ENCODE peak calls at places on chromosomes 5 and 9, in four cellular contexts. W is HepG2, F is H1, L is K562. C is an unnamed sample.

GRCh38 chr5:14257995-14258403 is 114.9 kb downstream of the TRIO start:
- DNase-seq in W (no peak), F (no peak), L (no peak), C (peak)

GRCh38 chr5:2902186-2902585 is 150.7 kb upstream of the IRX2 start:
- DNase-seq in W (no peak), F (no peak), L (no peak), C (no peak)

GRCh38 chr5:68780299-68780960 is 313.4 kb upstream of the SLC30A5 start:
- DNase-seq in W (no peak), F (no peak), L (no peak), C (no peak)

GRCh38 chr9:127117801-127118200 is 4.6 kb downstream of the ANGPTL2 start:
- DNase-seq in W (no peak), F (no peak), L (no peak), C (no peak)

GRCh38 chr5:42813533-42813932 is 1.8 kb upstream of the SELENOP start:
- DNase-seq in W (peak), F (peak), L (no peak), C (no peak)

GRCh38 chr5:13664377-13664776 is 280.1 kb downstream of the DNAH5 start:
- DNase-seq in W (no peak), F (no peak), L (no peak), C (no peak)

GRCh38 chr9:75190762-75191161 is 102.4 kb downstream of the OSTF1 start:
- DNase-seq in W (no peak), F (no peak), L (no peak), C (no peak)

GRCh38 chr5:105752801-105753200 is 1917.9 kb downstream of the EFNA5 start:
- DNase-seq in W (no peak), F (no peak), L (no peak), C (no peak)

GRCh38 chr9:124267271-124267807 is 9.6 kb downstream of the NEK6 start:
- DNase-seq in W (no peak), F (no peak), L (no peak), C (no peak)

GRCh38 chr5:1465966-1466471 is 20.8 kb upstream of the SLC6A3 start:
- DNase-seq in W (no peak), F (no peak), L (no peak), C (no peak)

GRCh38 chr5:159833088-159833487 is 83.2 kb upstream of the ADRA1B start:
- DNase-seq in W (no peak), F (no peak), L (no peak), C (no peak)

GRCh38 chr5:3598725-3599282 is 3.2 kb downstream of the IRX1 start:
- DNase-seq in W (no peak), F (no peak), L (no peak), C (no peak)

GRCh38 chr5:172188893-172189692 is 1.1 kb upstream of the STK10 start:
- DNase-seq in W (no peak), F (no peak), L (no peak), C (no peak)

GRCh38 chr9:108534741-108535140 is 321.0 kb downstream of the ACTL7B start:
- DNase-seq in W (no peak), F (no peak), L (no peak), C (no peak)

GRCh38 chr5:143741418-143741817 is 70.5 kb upstream of the HMHB1 start:
- DNase-seq in W (no peak), F (no peak), L (no peak), C (no peak)

GRCh38 chr5:96338089-96338488 is 95.0 kb downstream of the PCSK1 start:
- DNase-seq in W (no peak), F (no peak), L (no peak), C (no peak)

DNA sequence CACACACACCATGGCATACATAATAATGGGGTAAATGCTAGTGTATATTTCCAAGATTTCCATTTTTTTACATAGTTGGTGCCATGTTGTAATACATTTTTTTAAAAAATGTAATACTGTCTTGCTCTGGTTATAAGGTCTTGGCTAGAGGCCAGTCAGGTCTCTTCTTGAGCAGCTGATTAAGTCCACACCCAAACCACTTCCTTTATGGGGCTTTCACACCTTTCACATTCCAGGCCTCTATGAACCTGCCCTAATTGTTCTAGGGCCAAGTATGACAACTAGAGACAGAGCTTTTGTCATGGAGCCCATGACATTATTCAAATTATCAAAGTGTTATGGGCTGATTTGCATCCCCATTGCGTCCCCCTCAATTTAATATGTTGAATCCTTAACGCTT is 495.6 kb upstream of the CTNND2 start:
- DNase-seq in W (no peak), F (no peak), L (no peak), C (no peak)
- TF ChIP-seq CBX5 in W (no peak), F (no peak), L (no peak), C (no peak)

GRCh38 chr5:134436523-134437339 is 25.1 kb upstream of the CDKN2AIPNL start:
- DNase-seq in W (peak), F (no peak), L (peak), C (peak)

GRCh38 chr5:134438268-134438622 is 26.6 kb upstream of the CDKN2AIPNL start:
- DNase-seq in W (no peak), F (no peak), L (no peak), C (no peak)

GRCh38 chr5:134438641-134439621 is 27.2 kb upstream of the CDKN2AIPNL start:
- DNase-seq in W (peak), F (peak), L (no peak), C (no peak)

GRCh38 chr5:134435525-134435924 is 23.8 kb upstream of the CDKN2AIPNL start:
- DNase-seq in W (no peak), F (no peak), L (no peak), C (no peak)

DNA sequence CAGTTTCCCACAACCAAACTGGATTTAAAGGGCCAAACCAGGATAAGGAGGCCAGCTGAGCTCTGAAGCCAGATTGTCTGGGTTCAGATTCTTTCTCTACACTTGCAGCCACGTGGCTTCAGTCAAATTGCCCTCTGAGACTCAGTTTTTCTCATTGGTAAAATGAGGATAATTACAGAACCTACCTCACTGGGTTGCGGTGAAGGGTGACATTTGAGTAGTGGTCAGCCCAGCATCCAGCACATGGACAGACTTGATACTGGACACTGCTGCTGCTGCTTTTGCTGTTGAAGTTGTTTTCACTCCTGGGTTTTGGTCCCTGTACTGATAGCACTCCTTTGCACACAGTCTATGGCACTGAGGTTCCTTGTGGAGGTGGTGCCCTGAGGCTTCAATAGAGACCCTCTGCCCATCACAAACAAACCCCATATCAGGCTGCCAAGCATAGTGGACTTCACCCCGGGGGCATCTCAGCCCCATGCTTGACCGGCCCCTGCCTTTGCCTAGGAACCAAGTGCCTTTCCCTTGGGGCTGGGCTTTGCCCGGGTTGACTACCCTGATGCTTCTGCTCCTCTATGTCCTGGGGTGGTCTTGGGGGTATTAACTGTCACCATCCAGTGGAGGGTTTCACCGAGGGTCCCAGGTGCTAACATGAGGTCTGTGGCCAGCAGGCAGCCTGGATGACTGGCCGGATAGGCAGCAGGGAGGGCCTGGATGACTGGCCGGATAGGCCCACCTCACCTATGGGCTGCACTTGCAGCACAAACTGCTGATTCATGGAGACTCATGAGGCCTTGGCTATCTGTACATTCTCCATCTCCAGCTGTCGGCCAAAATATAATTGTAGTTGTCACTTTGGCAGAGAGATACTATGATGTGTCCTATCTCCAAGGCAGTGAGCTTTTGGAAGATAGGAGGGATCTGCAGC is 25.9 kb upstream of the CDKN2AIPNL start:
- DNase-seq in W (no peak), F (no peak), L (peak), C (no peak)
- TF ChIP-seq CBX5 in W (no peak), F (no peak), L (no peak), C (no peak)

DNA sequence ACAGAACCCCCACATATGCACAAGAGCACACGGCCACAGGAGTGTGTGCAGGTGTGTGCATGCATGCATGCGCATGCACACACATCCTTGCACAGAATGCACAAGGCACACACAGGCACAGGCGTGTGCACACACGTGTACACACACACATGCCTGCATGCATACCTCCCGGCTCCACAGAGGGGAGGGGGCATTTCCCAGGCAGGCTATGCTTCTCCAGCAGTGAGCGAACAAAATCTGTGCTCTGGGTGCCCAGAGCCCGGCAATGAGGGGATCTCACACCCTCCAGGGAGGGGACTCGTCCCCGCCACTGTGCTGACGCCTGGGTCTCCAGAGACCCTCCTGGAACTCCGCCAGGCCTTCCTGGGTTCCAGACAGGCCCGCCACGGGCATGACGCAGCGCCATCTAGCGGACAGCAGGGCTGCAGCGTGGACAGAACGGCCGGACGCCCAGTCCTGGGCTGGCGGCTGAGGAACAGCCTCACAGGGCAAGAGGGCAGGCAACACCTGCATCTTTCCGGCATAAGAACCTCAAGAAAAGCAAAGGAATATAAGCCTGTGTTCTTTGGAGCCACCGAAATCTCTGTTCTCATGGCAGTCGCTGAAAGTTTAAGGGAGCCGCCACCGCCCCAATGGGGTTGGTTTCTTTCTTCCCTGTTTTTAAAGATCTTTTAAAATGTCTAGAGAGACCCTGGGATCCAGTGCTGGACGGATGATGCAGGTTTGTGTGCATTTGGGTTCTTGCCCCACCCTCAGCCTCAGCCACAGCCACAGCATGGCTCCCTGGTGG is 135.7 kb upstream of the PPP1R26 start:
- DNase-seq in W (peak), F (peak), L (peak), C (no peak)
- TF ChIP-seq CBX5 in W (no peak), F (no peak), L (no peak), C (no peak)

GRCh38 chr5:170554566-170555267 is 50.9 kb downstream of the KCNIP1 start:
- DNase-seq in W (no peak), F (no peak), L (no peak), C (no peak)
- TF ChIP-seq CBX5 in W (no peak), F (no peak), L (no peak), C (no peak)

DNA sequence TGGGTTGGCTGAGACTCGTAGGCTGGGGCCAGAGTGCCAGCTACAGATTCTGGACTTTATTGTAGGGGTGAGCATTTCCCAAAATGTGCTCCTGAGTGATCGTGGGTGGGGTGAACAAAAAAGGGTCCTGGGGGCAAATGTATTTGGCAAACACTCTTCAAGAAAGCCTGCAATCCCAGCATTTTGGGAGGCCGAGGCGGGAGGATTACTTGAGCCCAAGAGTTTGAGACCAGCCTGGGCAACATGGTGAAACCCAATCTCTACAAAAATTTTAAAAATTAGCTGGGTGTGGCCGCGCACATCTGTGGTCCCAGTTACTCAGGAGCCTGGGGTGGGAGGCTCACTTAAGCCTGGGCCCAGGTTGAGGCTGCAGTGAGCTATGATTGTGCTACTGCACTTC is 55.5 kb upstream of the CDKN2AIPNL start:
- DNase-seq in W (no peak), F (no peak), L (peak), C (no peak)
- TF ChIP-seq CBX5 in W (no peak), F (no peak), L (no peak), C (no peak)